ENCODE peak calls at places on chromosomes 1 and 21, in seven cellular contexts. N is SK-N-SH; K is breast epithelium; E is GM23338; T is left ventricle myocardium inferior; X is fibroblast of lung; Y is CD8-positive, alpha-beta T cell. B is an unnamed sample.

GRCh38 chr1:25641931-25642611 is 25.5 kb downstream of the MAN1C1 start:
- DNase-seq in T (no peak), N (no peak), E (no peak), K (no peak), Y (no peak), X (peak; percentile 44), B (no peak)

GRCh38 chr1:116311756-116312691 is 61.0 kb upstream of the ATP1A1 start:
- DNase-seq in K (peak; percentile 78), Y (no peak), T (no peak), X (no peak), N (no peak), E (peak; percentile 5), B (no peak)

GRCh38 chr1:228345201-228345930 is 61.3 kb downstream of the TRIM11 start:
- DNase-seq in Y (no peak), E (no peak), K (no peak), N (no peak), T (peak; percentile 11), X (no peak), B (no peak)

GRCh38 chr1:205257735-205258134 is 30.0 kb downstream of the TMCC2 start:
- DNase-seq in K (no peak), E (no peak), N (no peak), T (no peak), X (no peak), Y (no peak), B (no peak)

GRCh38 chr1:180234369-180235076 is 4.5 kb downstream of the LHX4 start:
- DNase-seq in X (no peak), E (peak; percentile 79), N (peak; percentile 63), T (no peak), K (no peak), Y (no peak), B (no peak)

GRCh38 chr21:27526451-27526850 is 559.6 kb upstream of the ADAMTS5 start:
- DNase-seq in T (peak; percentile 23), E (no peak), X (no peak), N (no peak), Y (no peak), K (no peak), B (no peak)

GRCh38 chr1:112849425-112849966 is 106.5 kb downstream of the SLC16A1 start:
- DNase-seq in X (peak; percentile 67), Y (no peak), E (peak; percentile 80), N (peak; percentile 91), K (no peak), T (peak; percentile 22), B (no peak)

GRCh38 chr1:227759345-227760300 is 24.4 kb downstream of the SNAP47 start:
- DNase-seq in T (peak; percentile 60), K (peak; percentile 48), X (peak; percentile 99), Y (no peak), N (no peak), E (no peak), B (peak; percentile 75)

GRCh38 chr1:59669752-59670312 is 144.9 kb upstream of the HOOK1 start:
- DNase-seq in X (peak; percentile 77), N (no peak), E (peak; percentile 86), K (peak; percentile 31), Y (no peak), T (peak; percentile 53), B (no peak)

GRCh38 chr1:56077223-56077622 is 502.1 kb downstream of the PLPP3 start:
- DNase-seq in T (no peak), E (no peak), N (no peak), Y (no peak), X (no peak), K (no peak), B (no peak)

GRCh38 chr21:35503646-35504045 is 454.5 kb upstream of the RUNX1 start:
- DNase-seq in X (peak; percentile 56), Y (peak; percentile 5), N (no peak), T (no peak), E (no peak), K (no peak), B (no peak)

GRCh38 chr1:117861694-117862093 is 67.7 kb downstream of the GDAP2 start:
- DNase-seq in N (no peak), T (no peak), E (no peak), X (no peak), Y (no peak), K (no peak), B (no peak)

GRCh38 chr1:155892801-155893200 is 18.3 kb downstream of the RIT1 start:
- DNase-seq in X (peak; percentile 84), K (no peak), E (no peak), T (no peak), N (no peak), Y (no peak), B (no peak)

GRCh38 chr1:110390692-110391232 is at the start of gene SLC16A4:
- DNase-seq in N (peak; percentile 39), Y (no peak), T (no peak), X (peak; percentile 86), K (peak; percentile 56), E (peak; percentile 40), B (no peak)

GRCh38 chr21:23160914-23161313 is 2162.7 kb downstream of the NCAM2 start:
- DNase-seq in E (no peak), N (peak; percentile 3), T (no peak), K (no peak), X (no peak), Y (no peak), B (no peak)

GRCh38 chr1:239368436-239369109 is 17.8 kb upstream of the CHRM3 start:
- DNase-seq in K (no peak), T (no peak), E (peak; percentile 11), N (no peak), Y (no peak), X (no peak), B (no peak)

GRCh38 chr1:53945183-53945432 is 391 bp downstream of the IFT25 start:
- DNase-seq in Y (no peak), X (no peak), T (no peak), K (no peak), N (no peak), E (no peak), B (no peak)

GRCh38 chr1:3785458-3786157 is 10.7 kb downstream of the LRRC47 start:
- DNase-seq in T (no peak), X (no peak), E (peak; percentile 82), Y (no peak), K (peak; percentile 33), N (peak; percentile 58), B (no peak)

GRCh38 chr1:66980745-66981367 is 56.1 kb downstream of the MIER1 start:
- DNase-seq in N (no peak), Y (no peak), K (no peak), E (no peak), X (peak; percentile 19), T (no peak), B (no peak)

DNA sequence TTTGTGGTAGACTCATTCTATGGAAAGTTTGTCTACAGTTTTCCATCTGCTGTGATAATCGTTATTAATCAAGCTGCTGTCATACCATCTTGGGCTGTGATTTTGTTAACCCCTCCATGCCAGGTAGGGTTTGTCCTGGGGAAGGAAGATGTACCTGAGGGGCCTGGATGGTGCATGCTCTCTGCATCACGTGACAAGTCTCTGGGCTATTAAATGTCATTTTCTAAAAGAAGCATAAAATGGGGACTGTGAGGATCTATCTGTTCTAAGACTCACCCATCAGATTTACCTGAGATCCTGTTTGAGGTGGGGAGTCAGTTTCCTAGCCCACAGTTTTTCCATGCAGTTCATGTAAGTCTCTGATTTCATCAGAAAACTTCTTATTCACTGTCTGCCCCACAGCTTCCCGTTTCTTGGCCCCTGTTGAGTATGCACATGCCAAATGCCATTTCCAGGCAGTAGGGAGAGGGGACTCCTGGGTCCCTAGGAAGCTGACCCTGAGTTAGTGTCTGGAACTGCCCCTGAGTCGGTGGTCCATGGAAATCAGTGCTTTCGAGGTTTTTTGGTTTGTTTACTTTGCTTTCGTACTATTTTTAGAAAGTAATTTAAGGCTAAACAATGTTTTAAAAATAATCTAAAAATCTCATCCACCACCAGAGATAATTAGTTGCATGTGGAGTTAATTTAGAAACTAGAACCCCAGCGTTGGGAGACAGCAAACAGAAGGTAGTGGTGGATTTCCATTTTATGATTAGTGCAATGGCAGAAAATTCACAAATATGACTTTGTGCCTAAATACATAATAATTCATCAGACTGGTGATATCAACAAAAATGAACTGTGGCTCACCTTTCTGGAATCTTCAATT is 46.7 kb downstream of the ZBTB18 start:
- DNase-seq in X (no peak), Y (no peak), K (no peak), T (no peak), N (no peak), E (no peak), B (no peak)
- H3K4me1 ChIP-seq in X (peaks cover 3% of the 10 kb centered on the region), Y (peaks cover 11% of the 10 kb centered on the region), K (no peaks in the 10 kb centered on the region), T (peaks cover 8% of the 10 kb centered on the region), N (peaks cover 4% of the 10 kb centered on the region), E (no peaks in the 10 kb centered on the region), B (no peaks in the 10 kb centered on the region)

GRCh38 chr1:236509647-236510401 is 14.0 kb upstream of the LGALS8 start:
- DNase-seq in X (no peak), Y (no peak), E (peak; percentile 55), T (no peak), K (no peak), N (no peak), B (no peak)
- TF ChIP-seq CTCF in X (no peak), Y (no peak), E (peak; percentile 47), T (no peak), K (no peak), N (no peak), B (no peak)

DNA sequence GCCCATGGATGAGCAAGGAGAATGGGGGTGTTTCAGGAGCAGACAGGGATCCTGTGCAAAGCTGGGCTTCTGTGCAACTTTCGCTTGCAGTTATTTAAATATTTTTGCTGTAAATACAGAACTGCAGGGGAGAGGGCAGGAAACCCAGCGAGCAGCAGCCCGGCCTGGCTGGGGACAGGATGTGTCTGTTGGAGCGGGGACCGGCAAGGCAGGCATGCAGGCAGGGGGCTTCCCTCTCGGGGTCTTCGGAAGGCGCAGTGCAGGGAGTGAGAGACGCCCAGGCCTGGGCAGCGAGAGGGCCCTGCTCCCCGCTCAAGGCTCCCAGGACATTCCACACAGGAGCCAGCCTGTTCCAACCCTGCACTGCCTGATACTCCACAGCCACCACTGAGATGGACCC is 1.7 kb upstream of the AIRE start:
- DNase-seq in T (no peak), N (no peak), E (no peak), K (no peak), X (no peak), Y (no peak), B (no peak)
- H3K4me1 ChIP-seq in T (peaks cover 8% of the 10 kb centered on the region), N (no peaks in the 10 kb centered on the region), E (peaks cover 5% of the 10 kb centered on the region), K (no peaks in the 10 kb centered on the region), X (no peaks in the 10 kb centered on the region), Y (no peaks in the 10 kb centered on the region), B (peaks cover 9% of the 10 kb centered on the region)

GRCh38 chr1:20702416-20702815 is 15.4 kb downstream of the KIF17 start:
- DNase-seq in K (no peak), X (no peak), N (no peak), E (no peak), T (no peak), Y (no peak), B (no peak)
- TF ChIP-seq CTCF in K (no peak), X (peak; percentile 48), N (peak; percentile 38), E (no peak), T (peak; percentile 23), Y (no peak), B (peak; percentile 11)

B was measured in right atrium auricular region.